ENCODE peak calls at places on chromosomes 13 and 19, in eight cellular contexts. G is body of pancreas, N is hepatocyte, M is skeletal muscle cell, K is GM04504, Q is NCI-H1092, W is WTC11, U is nucleus accumbens. B is an unnamed sample.

GRCh38 chr19:15098505-15098904 is 8.7 kb upstream of the SYDE1 start:
- DNase-seq in K (no peak), G (no peak), U (no peak), W (no peak), Q (no peak), M (no peak), N (no peak), B (no peak)

GRCh38 chr19:56350416-56351045 is 35.9 kb upstream of the ZSCAN5A start:
- DNase-seq in W (peak; percentile 55), U (no peak), M (no peak), N (peak; percentile 57), Q (no peak), G (peak; percentile 61), K (peak; percentile 17), B (peak; percentile 10)

GRCh38 chr19:33434090-33434885 is 60.8 kb downstream of the CEBPG start:
- DNase-seq in K (no peak), U (no peak), Q (no peak), W (no peak), M (no peak), G (no peak), N (no peak), B (no peak)

GRCh38 chr19:57477191-57478008 is at the start of gene ZNF772:
- DNase-seq in G (peak; percentile 93), K (peak; percentile 89), W (peak; percentile 89), U (peak; percentile 77), N (peak; percentile 94), Q (peak; percentile 91), M (peak; percentile 57), B (peak; percentile 97)

GRCh38 chr13:89375839-89376238 is 1704.7 kb downstream of the SLITRK5 start:
- DNase-seq in K (no peak), W (no peak), U (no peak), G (no peak), M (peak; percentile 83), Q (no peak), N (peak; percentile 21), B (no peak)

GRCh38 chr13:28566891-28567290 is 72.0 kb upstream of the FLT1 start:
- DNase-seq in K (no peak), Q (no peak), U (no peak), W (no peak), M (no peak), N (no peak), G (no peak), B (no peak)

GRCh38 chr13:85148009-85148408 is 651.2 kb downstream of the SLITRK6 start:
- DNase-seq in U (no peak), N (peak; percentile 18), K (no peak), W (no peak), Q (peak; percentile 93), G (no peak), M (peak; percentile 7), B (no peak)

GRCh38 chr13:74158028-74158427 is 23.8 kb upstream of the KLF12 start:
- DNase-seq in U (no peak), G (no peak), W (no peak), N (peak; percentile 13), K (no peak), Q (no peak), M (no peak), B (no peak)

GRCh38 chr13:113110048-113110851 is 4.7 kb downstream of the F7 start:
- DNase-seq in Q (no peak), U (no peak), M (no peak), N (no peak), W (peak; percentile 31), K (no peak), G (peak; percentile 13), B (no peak)

GRCh38 chr13:109428146-109428545 is 358.2 kb downstream of the IRS2 start:
- DNase-seq in G (no peak), M (no peak), K (no peak), N (no peak), U (no peak), W (no peak), Q (no peak), B (no peak)

GRCh38 chr13:80551650-80552497 is 210.9 kb upstream of the SPRY2 start:
- DNase-seq in G (no peak), K (no peak), Q (no peak), N (no peak), W (no peak), M (no peak), U (no peak), B (no peak)

GRCh38 chr19:14167594-14168138 is 31.3 kb upstream of the ASF1B start:
- DNase-seq in U (no peak), M (no peak), Q (no peak), K (no peak), G (no peak), W (no peak), N (no peak), B (no peak)

GRCh38 chr19:7292950-7293794 is 1.0 kb downstream of the INSR start:
- DNase-seq in K (no peak), N (peak; percentile 66), G (peak; percentile 63), U (no peak), Q (no peak), W (peak; percentile 25), M (no peak), B (no peak)

GRCh38 chr19:53394974-53395839 is at the start of gene ZNF765:
- DNase-seq in W (peak; percentile 96), M (peak; percentile 56), K (peak; percentile 79), U (peak; percentile 75), G (peak; percentile 96), N (peak; percentile 98), Q (peak; percentile 64), B (peak; percentile 90)

GRCh38 chr19:34732548-34733255 is 1.3 kb upstream of the ZNF181 start:
- DNase-seq in W (no peak), K (no peak), N (peak; percentile 42), G (peak; percentile 31), M (no peak), Q (no peak), U (no peak), B (no peak)

GRCh38 chr19:58042709-58043340 is 9.0 kb downstream of the ZSCAN1 start:
- DNase-seq in Q (no peak), W (peak; percentile 94), U (no peak), M (no peak), G (peak; percentile 17), K (no peak), N (no peak), B (no peak)

GRCh38 chr19:16319466-16319865 is 5.2 kb upstream of the KLF2 start:
- DNase-seq in K (no peak), N (no peak), Q (no peak), G (no peak), W (no peak), M (peak; percentile 34), U (no peak), B (no peak)

GRCh38 chr13:57666554-57666953 is 35.0 kb downstream of the PCDH17 start:
- DNase-seq in G (no peak), U (no peak), W (no peak), K (no peak), Q (no peak), N (no peak), M (no peak), B (no peak)

GRCh38 chr19:56162258-56162657 is 13.6 kb upstream of the GALP start:
- DNase-seq in N (peak; percentile 3), W (no peak), K (no peak), U (no peak), G (no peak), Q (no peak), M (no peak), B (no peak)

GRCh38 chr13:44365899-44366298 is 7.7 kb upstream of the SERP2 start:
- DNase-seq in M (no peak), Q (no peak), W (no peak), U (no peak), N (no peak), K (no peak), G (no peak), B (no peak)

GRCh38 chr13:37443538-37443937 is 155.0 kb downstream of the POSTN start:
- DNase-seq in Q (no peak), K (peak; percentile 86), U (no peak), W (no peak), M (peak; percentile 91), G (no peak), N (no peak), B (no peak)

GRCh38 chr13:99980201-99981114 is 1.1 kb upstream of the ZIC2 start:
- DNase-seq in K (no peak), N (peak; percentile 81), U (no peak), M (peak; percentile 6), G (peak; percentile 79), W (peak; percentile 87), Q (peak; percentile 91), B (peak; percentile 20)

GRCh38 chr19:2154587-2155075 is 3.3 kb upstream of the AP3D1 start:
- DNase-seq in G (no peak), Q (no peak), N (peak; percentile 10), U (no peak), M (no peak), W (no peak), K (peak; percentile 64), B (peak; percentile 47)

GRCh38 chr19:1259206-1259872 is 9.8 kb upstream of the CIRBP start:
- DNase-seq in N (peak; percentile 87), K (no peak), U (no peak), Q (no peak), M (no peak), W (peak; percentile 74), G (peak; percentile 70), B (no peak)

GRCh38 chr13:28705734-28706133 is 13.0 kb downstream of the SLC46A3 start:
- DNase-seq in M (no peak), N (no peak), Q (no peak), K (no peak), U (no peak), W (no peak), G (no peak), B (no peak)

GRCh38 chr19:33510728-33511255 is 10.8 kb downstream of the PEPD start:
- DNase-seq in M (no peak), K (no peak), G (no peak), U (no peak), N (no peak), Q (peak; percentile 60), W (no peak), B (no peak)

GRCh38 chr19:53112286-53112685 is 9.1 kb upstream of the ZNF160 start:
- DNase-seq in G (no peak), M (no peak), Q (no peak), K (no peak), U (no peak), N (no peak), W (no peak), B (no peak)

GRCh38 chr13:74647211-74647610 is 513.0 kb upstream of the KLF12 start:
- DNase-seq in K (no peak), M (no peak), N (no peak), G (no peak), W (no peak), Q (no peak), U (no peak), B (no peak)

GRCh38 chr13:36979361-36980040 is 19.6 kb downstream of the ALG5 start:
- DNase-seq in Q (no peak), G (no peak), U (no peak), M (no peak), W (no peak), K (no peak), N (no peak), B (no peak)

GRCh38 chr13:97866751-97867150 is 86.7 kb upstream of the IPO5 start:
- DNase-seq in W (no peak), U (no peak), G (no peak), Q (no peak), K (no peak), M (no peak), N (no peak), B (no peak)

GRCh38 chr19:29537181-29537580 is 11.4 kb downstream of the VSTM2B start:
- DNase-seq in G (no peak), M (no peak), U (no peak), W (no peak), Q (no peak), N (no peak), K (no peak), B (no peak)

B was measured in amniotic stem cell.